ENCODE peak calls at places on chromosomes 4 and X, in seven cellular contexts. V, C, F, Y, W, S and J are unnamed samples. For H3K4me1, the result is how much of the 10 kb centered on the place peaks cover.

GRCh38 chr4:107835409-107835808 is 10.7 kb downstream of the SGMS2 start:
- DNase-seq in V (no peak), C (no peak), F (no peak), Y (no peak), W (no peak), S (no peak), J (no peak)

GRCh38 chr4:84218002-84218401 is 281.1 kb downstream of the NKX6-1 start:
- DNase-seq in V (no peak), C (no peak), F (no peak), Y (no peak), W (no peak), S (no peak), J (no peak)

GRCh38 chrX:101785142-101785541 is 125.5 kb upstream of the ARMCX2 start:
- DNase-seq in V (no peak), C (no peak), F (no peak), Y (no peak), W (no peak), S (no peak), J (no peak)

GRCh38 chrX:49230500-49231232 is 2.5 kb downstream of the CACNA1F start:
- DNase-seq in V (no peak), C (peak), F (no peak), Y (peak), W (peak), S (peak), J (peak)

GRCh38 chrX:130691576-130691975 is 211.4 kb downstream of the ENOX2 start:
- DNase-seq in V (no peak), C (no peak), F (no peak), Y (no peak), W (no peak), S (no peak), J (no peak)

GRCh38 chrX:68658530-68658929 is 11.1 kb downstream of the STARD8 start:
- DNase-seq in V (peak), C (no peak), F (no peak), Y (peak), W (no peak), S (no peak), J (peak)

GRCh38 chr4:152014280-152014679 is 253.5 kb upstream of the GATB start:
- DNase-seq in V (no peak), C (no peak), F (no peak), Y (no peak), W (no peak), S (no peak), J (no peak)

GRCh38 chr4:128776794-128777216 is 32.7 kb upstream of the JADE1 start:
- DNase-seq in V (peak), C (peak), F (no peak), Y (peak), W (no peak), S (no peak), J (no peak)

GRCh38 chrX:69027181-69028005 is 137.9 kb downstream of the PJA1 start:
- DNase-seq in V (peak), C (peak), F (no peak), Y (no peak), W (no peak), S (peak), J (no peak)

GRCh38 chr4:75919914-75920313 is 17.7 kb upstream of the PPEF2 start:
- DNase-seq in V (peak), C (no peak), F (no peak), Y (no peak), W (no peak), S (no peak), J (no peak)

GRCh38 chr4:186942745-186943606 is 219.3 kb upstream of the FAT1 start:
- DNase-seq in V (peak), C (no peak), F (no peak), Y (peak), W (peak), S (no peak), J (peak)
- H3K4me1 ChIP-seq in V (under half), C (under half), F (under half), Y (under half), W (under half), S (under half), J (under half)

GRCh38 chr4:138487217-138487616 is 245.1 kb upstream of the SLC7A11 start:
- DNase-seq in V (no peak), C (no peak), F (no peak), Y (no peak), W (no peak), S (no peak), J (no peak)
- H3K4me3 ChIP-seq in V (no peak), C (no peak), F (no peak), Y (no peak), W (no peak), S (no peak), J (no peak)

DNA sequence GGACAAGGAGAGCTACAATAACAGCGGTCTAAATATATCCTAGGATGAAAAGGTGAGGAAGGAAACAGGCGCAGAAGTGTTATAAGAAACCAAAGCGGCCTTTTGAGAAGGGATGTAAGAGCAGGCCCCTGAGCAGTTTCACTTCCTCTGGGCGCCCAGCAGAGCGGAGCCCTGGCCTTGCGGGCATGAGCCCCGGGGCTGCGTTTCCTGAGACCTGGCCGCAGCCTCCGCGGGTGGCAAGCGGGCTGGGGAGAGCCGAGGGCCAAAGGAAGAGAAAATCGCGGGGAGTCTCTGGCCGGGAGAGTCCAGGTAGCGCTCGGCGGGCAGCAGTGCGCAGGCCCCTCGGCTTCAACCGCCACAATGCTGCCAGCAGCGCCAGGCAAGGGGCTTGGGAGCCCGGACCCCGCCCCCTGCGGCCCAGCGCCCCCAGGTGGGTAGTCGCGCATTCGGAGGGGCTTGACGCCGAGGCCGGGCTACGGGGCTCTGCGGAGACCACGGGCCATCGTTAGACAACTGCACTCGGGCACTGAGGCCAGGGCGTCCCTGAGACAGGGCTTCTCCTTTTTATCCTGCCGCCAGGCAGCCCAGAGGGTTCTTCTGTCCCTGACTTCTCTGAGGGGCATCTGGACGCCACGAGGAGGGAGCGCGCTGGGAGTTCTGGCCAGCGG is at the start of gene BANK1:
- DNase-seq in V (peak), C (peak), F (no peak), Y (peak), W (peak), S (peak), J (peak)
- TF ChIP-seq POLR2A in V (no peak), C (no peak), F (no peak), Y (no peak), W (peak), S (peak), J (no peak)

GRCh38 chrX:19723427-19723826 is 164.0 kb downstream of the SH3KBP1 start:
- DNase-seq in V (no peak), C (no peak), F (no peak), Y (no peak), W (no peak), S (no peak), J (no peak)

GRCh38 chrX:19728083-19728648 is 159.2 kb downstream of the SH3KBP1 start:
- DNase-seq in V (no peak), C (no peak), F (no peak), Y (no peak), W (no peak), S (no peak), J (no peak)

GRCh38 chrX:19721726-19722370 is 165.6 kb downstream of the SH3KBP1 start:
- DNase-seq in V (no peak), C (no peak), F (no peak), Y (no peak), W (no peak), S (no peak), J (no peak)

GRCh38 chrX:19725545-19726102 is 161.8 kb downstream of the SH3KBP1 start:
- DNase-seq in V (no peak), C (no peak), F (no peak), Y (no peak), W (no peak), S (no peak), J (no peak)

DNA sequence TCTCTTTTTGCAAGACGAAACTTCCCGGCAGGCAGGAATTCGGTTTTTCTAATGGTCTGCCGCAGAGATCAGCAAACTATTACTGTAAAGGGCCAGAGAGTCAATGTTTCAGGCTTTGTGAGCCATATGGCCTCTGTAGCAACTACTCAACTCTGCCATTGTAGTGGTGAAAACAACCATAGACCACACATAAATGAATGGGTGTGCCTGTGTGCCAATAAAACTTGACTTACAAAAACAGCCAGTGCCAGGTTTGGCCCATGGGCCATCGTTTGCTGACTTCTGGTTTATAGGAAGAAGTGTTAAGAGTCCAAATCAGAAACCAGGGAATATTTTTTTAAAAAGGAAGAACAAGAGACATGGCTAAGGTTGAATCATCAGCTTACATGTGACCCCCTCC is 163.0 kb downstream of the SH3KBP1 start:
- DNase-seq in V (no peak), C (no peak), F (no peak), Y (no peak), W (no peak), S (no peak), J (no peak)
- H3K4me1 ChIP-seq in V (under half), C (under half), F (under half), Y (under half), W (under half), S (under half), J (under half)

DNA sequence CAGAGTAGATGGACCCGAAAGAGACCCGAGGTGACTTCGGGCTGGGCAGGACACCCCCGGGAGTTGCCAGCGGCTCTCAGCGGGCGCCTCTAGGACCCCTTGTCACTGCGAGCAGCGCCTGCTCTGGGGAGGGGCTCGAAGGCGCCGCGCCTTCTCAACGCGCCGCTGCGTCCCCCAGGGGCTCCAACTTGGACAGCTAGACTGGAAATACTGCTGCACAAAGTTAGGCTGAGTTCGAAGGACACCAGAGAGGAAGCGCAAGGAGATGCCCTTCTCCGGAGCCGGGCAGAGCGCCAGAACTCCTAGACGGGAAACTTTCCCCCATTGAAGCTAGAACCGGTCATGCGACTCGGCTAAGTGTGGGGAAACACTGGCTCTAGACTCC is 493 bp upstream of the KCNIP4 start:
- DNase-seq in V (peak), C (no peak), F (no peak), Y (no peak), W (no peak), S (peak), J (peak)
- H3K4me3 ChIP-seq in V (peak), C (peak), F (peak), Y (peak), W (peak), S (peak), J (peak)

GRCh38 chr4:103075894-103076776 is at the start of gene SLC9B2:
- DNase-seq in V (peak), C (peak), F (peak), Y (peak), W (peak), S (peak), J (peak)
- TF ChIP-seq POLR2A in V (peak), C (no peak), F (no peak), Y (peak), W (peak), S (peak), J (no peak)